ENCODE peak calls at places on chromosomes 12 and 14, in ten cellular contexts. O is pancreas, W is chondrocyte, Z is ascending aorta, X is omental fat pad, R is A549, F is colonic mucosa, C is left ventricle myocardium inferior, U is GM13977, H is psoas muscle. I is an unnamed sample.

GRCh38 chr14:41749425-41749824 is 142.7 kb downstream of the LRFN5 start:
- DNase-seq in W (no peak), O (no peak), H (no peak), U (no peak), R (no peak), F (no peak), Z (no peak), X (no peak), C (no peak), I (peak; percentile 1)

GRCh38 chr12:96061864-96062453 is 26.6 kb upstream of the LTA4H start:
- DNase-seq in H (peak; percentile 66), W (no peak), X (peak; percentile 75), U (peak; percentile 73), C (peak; percentile 61), Z (peak; percentile 86), R (peak; percentile 77), O (peak; percentile 55), F (peak; percentile 82), I (peak; percentile 64)

GRCh38 chr14:98136019-98136418 is 1136.0 kb downstream of the BCL11B start:
- DNase-seq in O (no peak), F (no peak), X (no peak), C (no peak), W (no peak), H (no peak), R (no peak), U (no peak), Z (no peak), I (no peak)

GRCh38 chr12:57522887-57523705 is 472 bp downstream of the MBD6 start:
- DNase-seq in Z (peak; percentile 82), F (peak; percentile 65), R (no peak), C (peak; percentile 67), O (peak; percentile 73), W (no peak), X (no peak), H (peak; percentile 54), U (no peak), I (peak; percentile 41)

GRCh38 chr12:69059465-69060457 is 126.8 kb upstream of the CPM start:
- DNase-seq in W (no peak), R (peak; percentile 47), C (no peak), O (no peak), U (no peak), F (no peak), H (no peak), Z (no peak), X (no peak), I (peak; percentile 95)

GRCh38 chr12:26346748-26347147 is 151.4 kb downstream of the SSPN start:
- DNase-seq in X (no peak), C (no peak), W (no peak), H (no peak), R (no peak), F (no peak), U (no peak), O (no peak), Z (no peak), I (peak; percentile 47)

GRCh38 chr12:10196210-10196609 is 16.5 kb upstream of the GABARAPL1 start:
- DNase-seq in X (no peak), C (no peak), Z (no peak), R (no peak), O (no peak), U (peak; percentile 60), W (no peak), H (no peak), F (no peak), I (no peak)

GRCh38 chr12:56804169-56804568 is 41.0 kb downstream of the HSD17B6 start:
- DNase-seq in H (no peak), R (no peak), Z (no peak), X (no peak), U (no peak), F (no peak), O (no peak), W (no peak), C (no peak), I (no peak)

GRCh38 chr12:6369916-6370575 is 5.3 kb downstream of the SCNN1A start:
- DNase-seq in F (no peak), C (no peak), Z (no peak), H (no peak), U (no peak), W (peak; percentile 53), X (no peak), R (no peak), O (no peak), I (no peak)

GRCh38 chr12:6367969-6368892 is 7.1 kb downstream of the SCNN1A start:
- DNase-seq in F (peak; percentile 29), O (no peak), C (no peak), R (no peak), Z (no peak), U (no peak), W (peak; percentile 25), X (no peak), H (no peak), I (no peak)

GRCh38 chr12:6368906-6369525 is 6.3 kb downstream of the SCNN1A start:
- DNase-seq in O (no peak), X (no peak), F (peak; percentile 35), W (peak; percentile 68), U (no peak), R (no peak), C (no peak), H (no peak), Z (no peak), I (no peak)

GRCh38 chr12:6370576-6370935 is 4.8 kb downstream of the SCNN1A start:
- DNase-seq in W (peak; percentile 53), X (no peak), Z (no peak), O (no peak), H (no peak), C (no peak), F (no peak), U (no peak), R (no peak), I (no peak)

DNA sequence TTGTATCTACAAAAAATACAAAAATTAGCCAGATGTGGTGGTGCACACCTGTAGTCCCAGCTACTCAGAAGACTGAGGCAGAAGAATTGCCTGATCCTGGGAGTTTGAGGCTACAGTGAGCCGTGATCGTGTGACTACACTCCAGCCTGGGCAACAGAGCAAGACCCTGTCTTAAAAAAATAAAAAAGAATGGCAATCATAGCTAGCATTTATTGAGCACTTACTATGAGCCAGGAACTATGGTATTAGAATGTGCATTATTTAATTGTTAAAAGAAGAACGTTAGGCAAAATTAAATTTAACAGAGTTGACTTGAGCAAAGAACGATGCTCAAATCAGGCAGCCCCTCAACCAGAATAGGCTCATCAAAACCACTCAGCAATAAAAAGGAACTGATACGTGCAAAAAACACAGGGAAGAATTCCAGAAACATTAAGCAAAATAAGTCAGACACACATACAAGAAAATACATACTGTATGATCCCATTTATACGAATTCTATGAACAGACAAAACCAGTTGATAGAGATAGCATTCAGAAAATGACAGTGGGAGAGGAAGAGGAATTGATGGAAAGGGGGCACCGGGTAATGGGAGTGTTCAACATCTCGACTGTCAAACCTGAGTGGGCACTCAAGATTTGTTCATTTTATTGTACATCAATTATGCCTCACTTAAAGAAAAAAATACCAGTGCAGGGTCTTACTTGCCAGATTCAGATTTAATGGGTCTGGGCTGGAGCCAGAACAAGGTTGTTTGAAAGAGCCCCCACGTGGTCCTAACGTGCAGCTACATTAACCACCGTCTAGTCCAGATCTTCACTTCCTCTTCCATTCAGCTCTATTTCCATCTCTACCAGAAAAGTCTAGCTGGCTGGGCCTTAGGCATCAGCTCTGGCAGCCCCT is 8.0 kb downstream of the SCNN1A start:
- DNase-seq in C (no peak), H (no peak), X (no peak), O (no peak), Z (no peak), W (peak; percentile 10), R (no peak), U (peak; percentile 86), F (peak; percentile 41), I (no peak)
- TF ChIP-seq CTCF in C (peak; percentile 40), H (peak; percentile 15), X (peak; percentile 11), O (no peak), Z (no peak), W (peak; percentile 49), R (no peak), U (peak; percentile 41), F (no peak), I (peak; percentile 30)

DNA sequence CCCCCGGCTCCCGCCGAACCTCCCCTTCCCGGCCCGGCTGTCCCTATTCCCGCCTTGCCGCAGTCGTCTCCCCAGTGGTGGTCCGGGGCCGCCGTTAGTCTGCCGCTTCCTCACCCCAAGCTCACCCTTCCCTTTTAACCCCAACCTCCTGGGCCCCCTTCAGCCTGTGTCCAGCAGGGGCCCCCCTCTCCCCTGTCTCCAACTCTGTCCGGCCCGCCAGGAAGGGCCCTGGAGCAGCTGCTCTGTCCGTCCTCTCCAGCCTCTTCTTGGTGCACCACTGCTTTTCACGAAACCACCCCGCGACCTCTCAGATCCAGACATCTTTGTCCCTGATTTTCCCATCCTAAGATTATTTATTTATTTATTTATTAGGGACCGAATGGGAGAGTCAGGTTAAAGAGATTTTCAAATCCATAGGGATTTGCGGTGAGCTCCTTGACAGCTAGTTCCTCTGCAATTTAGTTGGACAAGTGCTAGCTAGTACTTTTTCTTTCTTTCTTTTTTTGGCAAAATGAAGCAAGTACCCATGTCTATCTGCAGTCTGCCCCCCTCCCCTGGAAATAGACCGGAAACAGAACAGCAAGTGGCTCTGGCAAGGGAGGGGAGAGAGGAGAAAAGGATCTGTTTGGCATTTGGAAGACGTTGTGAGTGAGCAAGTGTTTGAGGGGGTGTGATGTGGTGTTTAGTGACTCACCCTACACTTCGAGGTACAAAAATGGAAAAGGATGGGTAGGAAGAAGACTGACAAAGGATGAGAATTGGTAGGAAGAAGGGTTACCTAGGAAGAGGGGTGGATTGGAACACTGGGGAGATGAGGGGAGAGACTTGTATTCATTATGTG is 632 bp downstream of the UBR7 start:
- DNase-seq in H (no peak), Z (peak; percentile 64), C (peak; percentile 57), F (peak; percentile 48), U (peak; percentile 57), R (peak; percentile 81), W (no peak), O (peak; percentile 54), X (no peak), I (peak; percentile 58)
- TF ChIP-seq CTCF in H (no peak), Z (no peak), C (no peak), F (peak; percentile 23), U (peak; percentile 67), R (peak; percentile 48), W (peak; percentile 80), O (no peak), X (no peak), I (no peak)

GRCh38 chr14:50011242-50011641 is 105.1 kb downstream of the VCPKMT start:
- DNase-seq in W (no peak), H (no peak), F (no peak), O (no peak), X (no peak), R (no peak), U (no peak), C (no peak), Z (no peak), I (no peak)

GRCh38 chr14:50014809-50015208 is 101.6 kb downstream of the VCPKMT start:
- DNase-seq in F (no peak), O (no peak), R (no peak), W (no peak), U (no peak), H (no peak), Z (no peak), C (no peak), X (no peak), I (no peak)

GRCh38 chr14:50013934-50014333 is 102.4 kb downstream of the VCPKMT start:
- DNase-seq in H (no peak), X (no peak), O (no peak), C (no peak), R (no peak), F (no peak), W (no peak), U (no peak), Z (no peak), I (no peak)

GRCh38 chr14:50012644-50013043 is 103.7 kb downstream of the VCPKMT start:
- DNase-seq in W (no peak), R (no peak), F (no peak), U (no peak), H (no peak), X (no peak), O (no peak), C (no peak), Z (no peak), I (no peak)

GRCh38 chr14:50013198-50013918 is 103.0 kb downstream of the VCPKMT start:
- DNase-seq in F (peak; percentile 58), H (no peak), C (no peak), W (no peak), U (no peak), Z (no peak), O (no peak), X (no peak), R (no peak), I (peak; percentile 73)
- TF ChIP-seq CTCF in F (no peak), H (no peak), C (no peak), W (no peak), U (no peak), Z (no peak), O (no peak), X (no peak), R (no peak), I (no peak)

DNA sequence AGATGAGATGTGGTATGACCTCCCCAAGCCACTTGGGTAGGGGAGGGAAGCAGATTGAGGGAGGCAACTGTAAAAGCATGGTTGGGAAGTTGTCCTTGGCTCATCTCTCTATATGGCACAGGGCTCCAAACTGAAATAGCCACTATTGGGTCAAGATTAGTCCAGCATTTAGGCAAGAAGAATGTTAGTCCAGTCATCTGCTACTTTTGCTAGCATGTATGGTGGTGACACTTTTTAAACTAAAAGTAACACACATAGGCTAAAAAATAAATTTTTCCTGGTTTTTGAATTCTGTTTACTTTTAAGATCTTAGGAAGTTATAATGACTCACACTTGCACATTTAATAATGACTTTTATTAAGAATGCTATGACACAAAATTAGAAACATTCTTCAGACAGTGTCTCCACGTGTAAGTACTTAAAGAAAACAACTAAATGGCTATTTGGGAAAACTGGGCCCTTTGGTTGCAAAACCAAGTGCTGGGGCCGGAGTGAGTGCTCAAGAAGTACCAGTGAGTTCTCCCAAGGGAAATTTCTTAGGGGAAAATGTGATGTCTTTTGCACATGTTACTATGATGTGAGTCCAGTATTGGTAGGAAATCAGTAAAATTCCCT is 179.1 kb upstream of the HIF1A start:
- DNase-seq in F (no peak), Z (no peak), C (no peak), W (no peak), O (no peak), U (no peak), R (no peak), H (peak; percentile 17), X (no peak), I (peak; percentile 60)
- TF ChIP-seq CTCF in F (no peak), Z (no peak), C (no peak), W (no peak), O (no peak), U (no peak), R (no peak), H (no peak), X (no peak), I (no peak)

I was measured in astrocyte.